ENCODE peak calls at places on chromosomes 2 and 18, in four cellular contexts. One of them, this sample, is unnamed.

GRCh38 chr2:21836766-21837543 is 713.2 kb downstream of the TDRD15 start:
- DNase-seq in AG09319: no peak
- DNase-seq in GM13977: no peak
- DNase-seq in HFFc6: peak; percentile 29
- DNase-seq in this sample: no peak

GRCh38 chr2:240999001-240999791 is 778 bp downstream of the SNED1 start:
- DNase-seq in AG09319: no peak
- DNase-seq in GM13977: no peak
- DNase-seq in HFFc6: no peak
- DNase-seq in this sample: no peak

GRCh38 chr18:12159446-12159845 is 65.8 kb downstream of the ANKRD62 start:
- DNase-seq in AG09319: no peak
- DNase-seq in GM13977: no peak
- DNase-seq in HFFc6: peak; percentile 81
- DNase-seq in this sample: no peak

GRCh38 chr18:61697306-61697909 is 195.4 kb downstream of the RNF152 start:
- DNase-seq in AG09319: no peak
- DNase-seq in GM13977: no peak
- DNase-seq in HFFc6: no peak
- DNase-seq in this sample: no peak

GRCh38 chr2:142603761-142604160 is 273.7 kb upstream of the KYNU start:
- DNase-seq in AG09319: no peak
- DNase-seq in GM13977: no peak
- DNase-seq in HFFc6: no peak
- DNase-seq in this sample: no peak

GRCh38 chr2:132668986-132669853 is 785 bp downstream of the LYPD1 start:
- DNase-seq in AG09319: no peak
- DNase-seq in GM13977: no peak
- DNase-seq in HFFc6: no peak
- DNase-seq in this sample: no peak

GRCh38 chr2:195009202-195009601 is 647.8 kb upstream of the SLC39A10 start:
- DNase-seq in AG09319: no peak
- DNase-seq in GM13977: no peak
- DNase-seq in HFFc6: no peak
- DNase-seq in this sample: no peak

GRCh38 chr2:240831594-240832204 is 11.7 kb upstream of the KIF1A start:
- DNase-seq in AG09319: no peak
- DNase-seq in GM13977: no peak
- DNase-seq in HFFc6: no peak
- DNase-seq in this sample: no peak

GRCh38 chr18:22932885-22933205 is 283 bp upstream of the RBBP8 start:
- DNase-seq in AG09319: no peak
- DNase-seq in GM13977: no peak
- DNase-seq in HFFc6: peak; percentile 5
- DNase-seq in this sample: no peak

GRCh38 chr2:105431367-105432088 is 32.7 kb upstream of the FHL2 start:
- DNase-seq in AG09319: no peak
- DNase-seq in GM13977: no peak
- DNase-seq in HFFc6: no peak
- DNase-seq in this sample: no peak

GRCh38 chr18:49510393-49511115 is 23.5 kb upstream of the C18orf32 start:
- DNase-seq in AG09319: no peak
- DNase-seq in GM13977: peak; percentile 54
- DNase-seq in HFFc6: no peak
- DNase-seq in this sample: peak; percentile 41